ENCODE peak calls at places on chromosomes 16 and 17, in ten cellular contexts. One of them, this sample, is unnamed. For H3K36me3 and H3K27me3, the result is how much of the 10 kb centered on the place peaks cover.

GRCh38 chr17:73018599-73018998 is 73.9 kb downstream of the SLC39A11 start:
- DNase-seq in heart right ventricle: no peak
- DNase-seq in PC-3: no peak
- DNase-seq in esophagus squamous epithelium: no peak
- DNase-seq in BJ: no peak
- DNase-seq in RWPE2: no peak
- DNase-seq in WERI-Rb-1: no peak
- DNase-seq in endodermal cell: no peak
- DNase-seq in IMR-90: no peak
- DNase-seq in CD8-positive, alpha-beta T cell: no peak
- DNase-seq in this sample: no peak

GRCh38 chr17:49381033-49381432 is 19.0 kb upstream of the ZNF652 start:
- DNase-seq in heart right ventricle: no peak
- DNase-seq in PC-3: no peak
- DNase-seq in esophagus squamous epithelium: no peak
- DNase-seq in BJ: no peak
- DNase-seq in RWPE2: no peak
- DNase-seq in WERI-Rb-1: no peak
- DNase-seq in endodermal cell: no peak
- DNase-seq in IMR-90: no peak
- DNase-seq in CD8-positive, alpha-beta T cell: no peak
- DNase-seq in this sample: no peak

GRCh38 chr16:73778872-73779271 is 517.7 kb upstream of the PSMD7 start:
- DNase-seq in heart right ventricle: no peak
- DNase-seq in PC-3: no peak
- DNase-seq in esophagus squamous epithelium: no peak
- DNase-seq in BJ: no peak
- DNase-seq in RWPE2: no peak
- DNase-seq in WERI-Rb-1: peak
- DNase-seq in endodermal cell: no peak
- DNase-seq in IMR-90: no peak
- DNase-seq in CD8-positive, alpha-beta T cell: no peak
- DNase-seq in this sample: no peak

GRCh38 chr16:67177743-67178699 is 5.7 kb downstream of the MATCAP1 start:
- DNase-seq in heart right ventricle: no peak
- DNase-seq in PC-3: peak
- DNase-seq in esophagus squamous epithelium: no peak
- DNase-seq in BJ: no peak
- DNase-seq in RWPE2: peak
- DNase-seq in WERI-Rb-1: no peak
- DNase-seq in endodermal cell: peak
- DNase-seq in IMR-90: peak
- DNase-seq in CD8-positive, alpha-beta T cell: no peak
- DNase-seq in this sample: peak

GRCh38 chr16:67936124-67936875 is at the start of gene PSMB10:
- DNase-seq in heart right ventricle: peak
- DNase-seq in PC-3: no peak
- DNase-seq in esophagus squamous epithelium: peak
- DNase-seq in BJ: no peak
- DNase-seq in RWPE2: peak
- DNase-seq in WERI-Rb-1: peak
- DNase-seq in endodermal cell: peak
- DNase-seq in IMR-90: peak
- DNase-seq in CD8-positive, alpha-beta T cell: no peak
- DNase-seq in this sample: peak

GRCh38 chr16:56649820-56650219 is 1.9 kb upstream of the MT1B start:
- DNase-seq in heart right ventricle: no peak
- DNase-seq in PC-3: peak
- DNase-seq in esophagus squamous epithelium: no peak
- DNase-seq in BJ: no peak
- DNase-seq in RWPE2: no peak
- DNase-seq in WERI-Rb-1: no peak
- DNase-seq in endodermal cell: no peak
- DNase-seq in IMR-90: no peak
- DNase-seq in CD8-positive, alpha-beta T cell: no peak
- DNase-seq in this sample: no peak

GRCh38 chr17:44901323-44901965 is 2.2 kb upstream of the EFTUD2 start:
- DNase-seq in heart right ventricle: no peak
- DNase-seq in PC-3: peak
- DNase-seq in esophagus squamous epithelium: no peak
- DNase-seq in BJ: no peak
- DNase-seq in RWPE2: no peak
- DNase-seq in WERI-Rb-1: no peak
- DNase-seq in endodermal cell: no peak
- DNase-seq in IMR-90: peak
- DNase-seq in CD8-positive, alpha-beta T cell: no peak
- DNase-seq in this sample: no peak

GRCh38 chr17:20934288-20934687 is 108.5 kb downstream of the USP22 start:
- DNase-seq in heart right ventricle: no peak
- DNase-seq in PC-3: no peak
- DNase-seq in esophagus squamous epithelium: no peak
- DNase-seq in BJ: no peak
- DNase-seq in RWPE2: no peak
- DNase-seq in WERI-Rb-1: no peak
- DNase-seq in endodermal cell: no peak
- DNase-seq in IMR-90: no peak
- DNase-seq in CD8-positive, alpha-beta T cell: no peak
- DNase-seq in this sample: no peak

GRCh38 chr16:51017969-51018368 is 133.1 kb downstream of the SALL1 start:
- DNase-seq in heart right ventricle: no peak
- DNase-seq in PC-3: no peak
- DNase-seq in esophagus squamous epithelium: no peak
- DNase-seq in BJ: no peak
- DNase-seq in RWPE2: no peak
- DNase-seq in WERI-Rb-1: no peak
- DNase-seq in endodermal cell: no peak
- DNase-seq in IMR-90: no peak
- DNase-seq in CD8-positive, alpha-beta T cell: no peak
- DNase-seq in this sample: no peak

GRCh38 chr16:47903470-47903869 is 252.3 kb downstream of the ABCC12 start:
- DNase-seq in heart right ventricle: no peak
- DNase-seq in PC-3: no peak
- DNase-seq in esophagus squamous epithelium: no peak
- DNase-seq in BJ: no peak
- DNase-seq in RWPE2: no peak
- DNase-seq in WERI-Rb-1: no peak
- DNase-seq in endodermal cell: no peak
- DNase-seq in IMR-90: no peak
- DNase-seq in CD8-positive, alpha-beta T cell: no peak
- DNase-seq in this sample: no peak

GRCh38 chr16:5633845-5634440 is 536.3 kb upstream of the EEF2KMT start:
- DNase-seq in heart right ventricle: no peak
- DNase-seq in PC-3: peak
- DNase-seq in esophagus squamous epithelium: no peak
- DNase-seq in BJ: no peak
- DNase-seq in RWPE2: no peak
- DNase-seq in WERI-Rb-1: no peak
- DNase-seq in endodermal cell: no peak
- DNase-seq in IMR-90: peak
- DNase-seq in CD8-positive, alpha-beta T cell: no peak
- DNase-seq in this sample: no peak
- TF ChIP-seq CTCF in heart right ventricle: peak
- TF ChIP-seq CTCF in PC-3: peak
- TF ChIP-seq CTCF in esophagus squamous epithelium: peak
- TF ChIP-seq CTCF in BJ: peak
- TF ChIP-seq CTCF in RWPE2: peak
- TF ChIP-seq CTCF in WERI-Rb-1: peak
- TF ChIP-seq CTCF in endodermal cell: peak
- TF ChIP-seq CTCF in IMR-90: no peak
- TF ChIP-seq CTCF in CD8-positive, alpha-beta T cell: no peak
- TF ChIP-seq CTCF in this sample: peak

GRCh38 chr16:23465179-23465578 is 12.2 kb upstream of the COG7 start:
- DNase-seq in heart right ventricle: no peak
- DNase-seq in PC-3: no peak
- DNase-seq in esophagus squamous epithelium: no peak
- DNase-seq in BJ: no peak
- DNase-seq in RWPE2: no peak
- DNase-seq in WERI-Rb-1: no peak
- DNase-seq in endodermal cell: no peak
- DNase-seq in IMR-90: no peak
- DNase-seq in CD8-positive, alpha-beta T cell: no peak
- DNase-seq in this sample: no peak
- H3K36me3 ChIP-seq in heart right ventricle: half or more
- H3K36me3 ChIP-seq in PC-3: under half
- H3K36me3 ChIP-seq in esophagus squamous epithelium: under half
- H3K36me3 ChIP-seq in BJ: under half
- H3K36me3 ChIP-seq in RWPE2: under half
- H3K36me3 ChIP-seq in WERI-Rb-1: half or more
- H3K36me3 ChIP-seq in endodermal cell: half or more
- H3K36me3 ChIP-seq in IMR-90: under half
- H3K36me3 ChIP-seq in CD8-positive, alpha-beta T cell: under half
- H3K36me3 ChIP-seq in this sample: under half

GRCh38 chr17:74197801-74198200 is 5.7 kb upstream of the RPL38 start:
- DNase-seq in heart right ventricle: no peak
- DNase-seq in PC-3: no peak
- DNase-seq in esophagus squamous epithelium: no peak
- DNase-seq in BJ: no peak
- DNase-seq in RWPE2: no peak
- DNase-seq in WERI-Rb-1: no peak
- DNase-seq in endodermal cell: no peak
- DNase-seq in IMR-90: no peak
- DNase-seq in CD8-positive, alpha-beta T cell: no peak
- DNase-seq in this sample: no peak

GRCh38 chr17:74192950-74193781 is 10.3 kb upstream of the RPL38 start:
- DNase-seq in heart right ventricle: no peak
- DNase-seq in PC-3: peak
- DNase-seq in esophagus squamous epithelium: no peak
- DNase-seq in BJ: no peak
- DNase-seq in RWPE2: no peak
- DNase-seq in WERI-Rb-1: peak
- DNase-seq in endodermal cell: peak
- DNase-seq in IMR-90: no peak
- DNase-seq in CD8-positive, alpha-beta T cell: no peak
- DNase-seq in this sample: no peak

GRCh38 chr17:74196541-74197310 is 6.8 kb upstream of the RPL38 start:
- DNase-seq in heart right ventricle: no peak
- DNase-seq in PC-3: no peak
- DNase-seq in esophagus squamous epithelium: no peak
- DNase-seq in BJ: no peak
- DNase-seq in RWPE2: no peak
- DNase-seq in WERI-Rb-1: no peak
- DNase-seq in endodermal cell: no peak
- DNase-seq in IMR-90: no peak
- DNase-seq in CD8-positive, alpha-beta T cell: no peak
- DNase-seq in this sample: no peak

GRCh38 chr17:74190807-74191206 is 12.7 kb upstream of the RPL38 start:
- DNase-seq in heart right ventricle: no peak
- DNase-seq in PC-3: peak
- DNase-seq in esophagus squamous epithelium: no peak
- DNase-seq in BJ: no peak
- DNase-seq in RWPE2: no peak
- DNase-seq in WERI-Rb-1: no peak
- DNase-seq in endodermal cell: peak
- DNase-seq in IMR-90: no peak
- DNase-seq in CD8-positive, alpha-beta T cell: no peak
- DNase-seq in this sample: no peak

DNA sequence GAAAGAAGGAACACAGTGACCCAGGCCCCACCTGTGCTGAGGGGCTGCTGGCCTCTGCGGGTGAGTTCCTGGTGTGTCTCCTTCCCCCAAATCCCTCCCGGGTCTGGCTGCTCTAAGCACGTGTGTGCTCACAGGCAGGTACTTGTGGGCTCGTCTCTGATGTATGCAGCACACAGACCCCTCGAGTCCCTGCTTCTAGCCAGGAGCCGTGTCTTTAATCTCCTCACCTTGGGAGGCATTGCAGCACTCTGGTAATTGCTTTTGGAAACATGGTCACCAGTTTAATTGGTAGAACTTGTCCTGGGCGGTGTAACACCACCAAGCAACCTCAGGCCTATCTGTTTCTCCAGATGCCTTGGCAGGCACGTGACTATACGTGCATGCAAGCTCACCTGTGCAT is 8.8 kb upstream of the RPL38 start:
- DNase-seq in heart right ventricle: no peak
- DNase-seq in PC-3: no peak
- DNase-seq in esophagus squamous epithelium: no peak
- DNase-seq in BJ: no peak
- DNase-seq in RWPE2: no peak
- DNase-seq in WERI-Rb-1: peak
- DNase-seq in endodermal cell: peak
- DNase-seq in IMR-90: no peak
- DNase-seq in CD8-positive, alpha-beta T cell: no peak
- DNase-seq in this sample: no peak
- H3K27me3 ChIP-seq in heart right ventricle: half or more
- H3K27me3 ChIP-seq in PC-3: under half
- H3K27me3 ChIP-seq in esophagus squamous epithelium: under half
- H3K27me3 ChIP-seq in BJ: under half
- H3K27me3 ChIP-seq in RWPE2: under half
- H3K27me3 ChIP-seq in WERI-Rb-1: under half
- H3K27me3 ChIP-seq in endodermal cell: under half
- H3K27me3 ChIP-seq in IMR-90: under half
- H3K27me3 ChIP-seq in CD8-positive, alpha-beta T cell: under half
- H3K27me3 ChIP-seq in this sample: under half

GRCh38 chr16:10206215-10206614 is 24.0 kb upstream of the GRIN2A start:
- DNase-seq in heart right ventricle: no peak
- DNase-seq in PC-3: peak
- DNase-seq in esophagus squamous epithelium: no peak
- DNase-seq in BJ: no peak
- DNase-seq in RWPE2: no peak
- DNase-seq in WERI-Rb-1: no peak
- DNase-seq in endodermal cell: no peak
- DNase-seq in IMR-90: no peak
- DNase-seq in CD8-positive, alpha-beta T cell: no peak
- DNase-seq in this sample: peak

GRCh38 chr16:10206865-10207264 is 24.6 kb upstream of the GRIN2A start:
- DNase-seq in heart right ventricle: no peak
- DNase-seq in PC-3: no peak
- DNase-seq in esophagus squamous epithelium: no peak
- DNase-seq in BJ: no peak
- DNase-seq in RWPE2: no peak
- DNase-seq in WERI-Rb-1: no peak
- DNase-seq in endodermal cell: no peak
- DNase-seq in IMR-90: no peak
- DNase-seq in CD8-positive, alpha-beta T cell: no peak
- DNase-seq in this sample: no peak

GRCh38 chr16:10200823-10201571 is 18.8 kb upstream of the GRIN2A start:
- DNase-seq in heart right ventricle: no peak
- DNase-seq in PC-3: no peak
- DNase-seq in esophagus squamous epithelium: no peak
- DNase-seq in BJ: no peak
- DNase-seq in RWPE2: no peak
- DNase-seq in WERI-Rb-1: no peak
- DNase-seq in endodermal cell: no peak
- DNase-seq in IMR-90: no peak
- DNase-seq in CD8-positive, alpha-beta T cell: no peak
- DNase-seq in this sample: no peak

GRCh38 chr16:10205688-10206087 is 23.5 kb upstream of the GRIN2A start:
- DNase-seq in heart right ventricle: no peak
- DNase-seq in PC-3: peak
- DNase-seq in esophagus squamous epithelium: no peak
- DNase-seq in BJ: no peak
- DNase-seq in RWPE2: no peak
- DNase-seq in WERI-Rb-1: no peak
- DNase-seq in endodermal cell: no peak
- DNase-seq in IMR-90: no peak
- DNase-seq in CD8-positive, alpha-beta T cell: no peak
- DNase-seq in this sample: no peak

DNA sequence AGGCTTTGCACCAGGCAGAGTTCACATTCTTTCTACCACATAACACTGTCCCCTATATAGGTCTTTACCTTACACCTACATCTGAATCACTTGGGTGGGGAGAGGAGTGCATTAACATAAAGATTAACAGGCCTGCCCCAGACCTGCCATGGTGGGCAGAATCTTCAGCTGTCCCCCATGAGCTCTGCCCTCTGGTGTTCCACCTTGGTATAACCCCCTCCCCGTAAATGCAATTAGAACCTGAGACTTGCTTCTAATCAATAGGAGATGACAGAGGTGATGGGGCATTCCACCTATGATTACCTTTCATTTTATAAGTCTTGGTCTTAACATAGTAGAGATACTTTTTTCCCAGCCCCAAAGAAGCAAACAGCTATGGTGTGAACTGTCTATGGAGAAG is 20.4 kb upstream of the GRIN2A start:
- DNase-seq in heart right ventricle: no peak
- DNase-seq in PC-3: peak
- DNase-seq in esophagus squamous epithelium: no peak
- DNase-seq in BJ: no peak
- DNase-seq in RWPE2: no peak
- DNase-seq in WERI-Rb-1: peak
- DNase-seq in endodermal cell: peak
- DNase-seq in IMR-90: no peak
- DNase-seq in CD8-positive, alpha-beta T cell: no peak
- DNase-seq in this sample: no peak
- TF ChIP-seq CTCF in heart right ventricle: no peak
- TF ChIP-seq CTCF in PC-3: peak
- TF ChIP-seq CTCF in esophagus squamous epithelium: no peak
- TF ChIP-seq CTCF in BJ: no peak
- TF ChIP-seq CTCF in RWPE2: no peak
- TF ChIP-seq CTCF in WERI-Rb-1: peak
- TF ChIP-seq CTCF in endodermal cell: peak
- TF ChIP-seq CTCF in IMR-90: no peak
- TF ChIP-seq CTCF in CD8-positive, alpha-beta T cell: no peak
- TF ChIP-seq CTCF in this sample: no peak